ENCODE peak calls at places on chromosomes 13 and 19, in six cellular contexts. One of them, this sample, is unnamed.

GRCh38 chr13:33087790-33088189 is 71.6 kb downstream of the KL start:
- DNase-seq in OCI-M1: no peak
- DNase-seq in activated CD4-positive, alpha-beta T cell treated with anti-CD3 and anti-CD28 coated beads, Interleukin-2, amount 50 U/mL, for 1 hour: no peak
- DNase-seq in HEK293T: no peak
- DNase-seq in NCI-H1105: no peak
- DNase-seq in NCI-H1417 treated with DMSO at 0.1 percent for 48 hours: no peak
- DNase-seq in this sample: peak

GRCh38 chr19:11377756-11378155 is 3.3 kb downstream of the SWSAP1 start:
- DNase-seq in OCI-M1: no peak
- DNase-seq in activated CD4-positive, alpha-beta T cell treated with anti-CD3 and anti-CD28 coated beads, Interleukin-2, amount 50 U/mL, for 1 hour: no peak
- DNase-seq in HEK293T: no peak
- DNase-seq in NCI-H1105: no peak
- DNase-seq in NCI-H1417 treated with DMSO at 0.1 percent for 48 hours: no peak
- DNase-seq in this sample: peak

GRCh38 chr19:3061214-3062161 is 807 bp downstream of the TLE5 start:
- DNase-seq in OCI-M1: peak
- DNase-seq in activated CD4-positive, alpha-beta T cell treated with anti-CD3 and anti-CD28 coated beads, Interleukin-2, amount 50 U/mL, for 1 hour: peak
- DNase-seq in HEK293T: no peak
- DNase-seq in NCI-H1105: peak
- DNase-seq in NCI-H1417 treated with DMSO at 0.1 percent for 48 hours: no peak
- DNase-seq in this sample: peak

GRCh38 chr13:103188688-103189326 is 122.6 kb upstream of the SLC10A2 start:
- DNase-seq in OCI-M1: peak
- DNase-seq in activated CD4-positive, alpha-beta T cell treated with anti-CD3 and anti-CD28 coated beads, Interleukin-2, amount 50 U/mL, for 1 hour: no peak
- DNase-seq in HEK293T: no peak
- DNase-seq in NCI-H1105: no peak
- DNase-seq in NCI-H1417 treated with DMSO at 0.1 percent for 48 hours: peak
- DNase-seq in this sample: peak

GRCh38 chr13:28964831-28965230 is 144.7 kb downstream of the MTUS2 start:
- DNase-seq in OCI-M1: no peak
- DNase-seq in activated CD4-positive, alpha-beta T cell treated with anti-CD3 and anti-CD28 coated beads, Interleukin-2, amount 50 U/mL, for 1 hour: no peak
- DNase-seq in HEK293T: no peak
- DNase-seq in NCI-H1105: no peak
- DNase-seq in NCI-H1417 treated with DMSO at 0.1 percent for 48 hours: no peak
- DNase-seq in this sample: no peak

GRCh38 chr13:106566682-106567420 is 1.1 kb downstream of the ARGLU1 start:
- DNase-seq in OCI-M1: peak
- DNase-seq in activated CD4-positive, alpha-beta T cell treated with anti-CD3 and anti-CD28 coated beads, Interleukin-2, amount 50 U/mL, for 1 hour: no peak
- DNase-seq in HEK293T: peak
- DNase-seq in NCI-H1105: peak
- DNase-seq in NCI-H1417 treated with DMSO at 0.1 percent for 48 hours: no peak
- DNase-seq in this sample: peak

GRCh38 chr13:112725346-112726017 is 35.6 kb downstream of the ATP11A start:
- DNase-seq in OCI-M1: no peak
- DNase-seq in activated CD4-positive, alpha-beta T cell treated with anti-CD3 and anti-CD28 coated beads, Interleukin-2, amount 50 U/mL, for 1 hour: no peak
- DNase-seq in HEK293T: no peak
- DNase-seq in NCI-H1105: no peak
- DNase-seq in NCI-H1417 treated with DMSO at 0.1 percent for 48 hours: peak
- DNase-seq in this sample: peak

GRCh38 chr13:79581870-79582315 is 100.9 kb downstream of the NDFIP2 start:
- DNase-seq in OCI-M1: no peak
- DNase-seq in activated CD4-positive, alpha-beta T cell treated with anti-CD3 and anti-CD28 coated beads, Interleukin-2, amount 50 U/mL, for 1 hour: no peak
- DNase-seq in HEK293T: no peak
- DNase-seq in NCI-H1105: no peak
- DNase-seq in NCI-H1417 treated with DMSO at 0.1 percent for 48 hours: no peak
- DNase-seq in this sample: peak

GRCh38 chr19:56156768-56157167 is 15.7 kb downstream of the ZNF444 start:
- DNase-seq in OCI-M1: no peak
- DNase-seq in activated CD4-positive, alpha-beta T cell treated with anti-CD3 and anti-CD28 coated beads, Interleukin-2, amount 50 U/mL, for 1 hour: no peak
- DNase-seq in HEK293T: no peak
- DNase-seq in NCI-H1105: no peak
- DNase-seq in NCI-H1417 treated with DMSO at 0.1 percent for 48 hours: no peak
- DNase-seq in this sample: no peak

GRCh38 chr19:46371371-46371901 is 24.5 kb downstream of the PPP5C start:
- DNase-seq in OCI-M1: no peak
- DNase-seq in activated CD4-positive, alpha-beta T cell treated with anti-CD3 and anti-CD28 coated beads, Interleukin-2, amount 50 U/mL, for 1 hour: no peak
- DNase-seq in HEK293T: no peak
- DNase-seq in NCI-H1105: no peak
- DNase-seq in NCI-H1417 treated with DMSO at 0.1 percent for 48 hours: no peak
- DNase-seq in this sample: no peak

GRCh38 chr13:20387441-20387971 is 138.2 kb downstream of the CRYL1 start:
- DNase-seq in OCI-M1: no peak
- DNase-seq in activated CD4-positive, alpha-beta T cell treated with anti-CD3 and anti-CD28 coated beads, Interleukin-2, amount 50 U/mL, for 1 hour: no peak
- DNase-seq in HEK293T: no peak
- DNase-seq in NCI-H1105: no peak
- DNase-seq in NCI-H1417 treated with DMSO at 0.1 percent for 48 hours: no peak
- DNase-seq in this sample: peak

GRCh38 chr19:7145494-7145893 is 76.0 kb downstream of the ZNF557 start:
- DNase-seq in OCI-M1: no peak
- DNase-seq in activated CD4-positive, alpha-beta T cell treated with anti-CD3 and anti-CD28 coated beads, Interleukin-2, amount 50 U/mL, for 1 hour: no peak
- DNase-seq in HEK293T: no peak
- DNase-seq in NCI-H1105: no peak
- DNase-seq in NCI-H1417 treated with DMSO at 0.1 percent for 48 hours: no peak
- DNase-seq in this sample: no peak

GRCh38 chr13:35979378-35979911 is 151.7 kb downstream of the DCLK1 start:
- DNase-seq in OCI-M1: no peak
- DNase-seq in activated CD4-positive, alpha-beta T cell treated with anti-CD3 and anti-CD28 coated beads, Interleukin-2, amount 50 U/mL, for 1 hour: no peak
- DNase-seq in HEK293T: no peak
- DNase-seq in NCI-H1105: no peak
- DNase-seq in NCI-H1417 treated with DMSO at 0.1 percent for 48 hours: no peak
- DNase-seq in this sample: peak

GRCh38 chr13:61500176-61500575 is 84.5 kb upstream of the PCDH20 start:
- DNase-seq in OCI-M1: no peak
- DNase-seq in activated CD4-positive, alpha-beta T cell treated with anti-CD3 and anti-CD28 coated beads, Interleukin-2, amount 50 U/mL, for 1 hour: no peak
- DNase-seq in HEK293T: no peak
- DNase-seq in NCI-H1105: no peak
- DNase-seq in NCI-H1417 treated with DMSO at 0.1 percent for 48 hours: no peak
- DNase-seq in this sample: no peak

GRCh38 chr13:101049166-101049850 is 367.0 kb downstream of the NALCN start:
- DNase-seq in OCI-M1: no peak
- DNase-seq in activated CD4-positive, alpha-beta T cell treated with anti-CD3 and anti-CD28 coated beads, Interleukin-2, amount 50 U/mL, for 1 hour: no peak
- DNase-seq in HEK293T: no peak
- DNase-seq in NCI-H1105: no peak
- DNase-seq in NCI-H1417 treated with DMSO at 0.1 percent for 48 hours: no peak
- DNase-seq in this sample: peak

GRCh38 chr19:16190198-16190597 is 5.0 kb downstream of the FAM32A start:
- DNase-seq in OCI-M1: no peak
- DNase-seq in activated CD4-positive, alpha-beta T cell treated with anti-CD3 and anti-CD28 coated beads, Interleukin-2, amount 50 U/mL, for 1 hour: no peak
- DNase-seq in HEK293T: no peak
- DNase-seq in NCI-H1105: no peak
- DNase-seq in NCI-H1417 treated with DMSO at 0.1 percent for 48 hours: no peak
- DNase-seq in this sample: no peak

GRCh38 chr19:44807162-44807561 is 1.7 kb upstream of the BCAM start:
- DNase-seq in OCI-M1: no peak
- DNase-seq in activated CD4-positive, alpha-beta T cell treated with anti-CD3 and anti-CD28 coated beads, Interleukin-2, amount 50 U/mL, for 1 hour: no peak
- DNase-seq in HEK293T: no peak
- DNase-seq in NCI-H1105: peak
- DNase-seq in NCI-H1417 treated with DMSO at 0.1 percent for 48 hours: no peak
- DNase-seq in this sample: no peak

GRCh38 chr19:7618366-7618765 is 11.0 kb downstream of the XAB2 start:
- DNase-seq in OCI-M1: peak
- DNase-seq in activated CD4-positive, alpha-beta T cell treated with anti-CD3 and anti-CD28 coated beads, Interleukin-2, amount 50 U/mL, for 1 hour: no peak
- DNase-seq in HEK293T: no peak
- DNase-seq in NCI-H1105: no peak
- DNase-seq in NCI-H1417 treated with DMSO at 0.1 percent for 48 hours: no peak
- DNase-seq in this sample: no peak

GRCh38 chr13:48043789-48044503 is 6.4 kb downstream of the NUDT15 start:
- DNase-seq in OCI-M1: no peak
- DNase-seq in activated CD4-positive, alpha-beta T cell treated with anti-CD3 and anti-CD28 coated beads, Interleukin-2, amount 50 U/mL, for 1 hour: no peak
- DNase-seq in HEK293T: no peak
- DNase-seq in NCI-H1105: no peak
- DNase-seq in NCI-H1417 treated with DMSO at 0.1 percent for 48 hours: no peak
- DNase-seq in this sample: peak

GRCh38 chr19:1360818-1361461 is 22.8 kb upstream of the NDUFS7 start:
- DNase-seq in OCI-M1: no peak
- DNase-seq in activated CD4-positive, alpha-beta T cell treated with anti-CD3 and anti-CD28 coated beads, Interleukin-2, amount 50 U/mL, for 1 hour: no peak
- DNase-seq in HEK293T: peak
- DNase-seq in NCI-H1105: peak
- DNase-seq in NCI-H1417 treated with DMSO at 0.1 percent for 48 hours: no peak
- DNase-seq in this sample: peak

GRCh38 chr19:38900220-38900629 is 456 bp downstream of the NFKBIB start:
- DNase-seq in OCI-M1: no peak
- DNase-seq in activated CD4-positive, alpha-beta T cell treated with anti-CD3 and anti-CD28 coated beads, Interleukin-2, amount 50 U/mL, for 1 hour: no peak
- DNase-seq in HEK293T: no peak
- DNase-seq in NCI-H1105: no peak
- DNase-seq in NCI-H1417 treated with DMSO at 0.1 percent for 48 hours: no peak
- DNase-seq in this sample: no peak

GRCh38 chr19:16027528-16027927 is 48.8 kb upstream of the TPM4 start:
- DNase-seq in OCI-M1: no peak
- DNase-seq in activated CD4-positive, alpha-beta T cell treated with anti-CD3 and anti-CD28 coated beads, Interleukin-2, amount 50 U/mL, for 1 hour: no peak
- DNase-seq in HEK293T: no peak
- DNase-seq in NCI-H1105: no peak
- DNase-seq in NCI-H1417 treated with DMSO at 0.1 percent for 48 hours: no peak
- DNase-seq in this sample: no peak

GRCh38 chr19:10262771-10263170 is 8.1 kb upstream of the ICAM1 start:
- DNase-seq in OCI-M1: no peak
- DNase-seq in activated CD4-positive, alpha-beta T cell treated with anti-CD3 and anti-CD28 coated beads, Interleukin-2, amount 50 U/mL, for 1 hour: no peak
- DNase-seq in HEK293T: no peak
- DNase-seq in NCI-H1105: no peak
- DNase-seq in NCI-H1417 treated with DMSO at 0.1 percent for 48 hours: no peak
- DNase-seq in this sample: peak

GRCh38 chr19:47012620-47013019 is 7.0 kb upstream of the NPAS1 start:
- DNase-seq in OCI-M1: no peak
- DNase-seq in activated CD4-positive, alpha-beta T cell treated with anti-CD3 and anti-CD28 coated beads, Interleukin-2, amount 50 U/mL, for 1 hour: no peak
- DNase-seq in HEK293T: no peak
- DNase-seq in NCI-H1105: no peak
- DNase-seq in NCI-H1417 treated with DMSO at 0.1 percent for 48 hours: no peak
- DNase-seq in this sample: peak

GRCh38 chr13:114115191-114115671 is 17.2 kb downstream of the RASA3 start:
- DNase-seq in OCI-M1: peak
- DNase-seq in activated CD4-positive, alpha-beta T cell treated with anti-CD3 and anti-CD28 coated beads, Interleukin-2, amount 50 U/mL, for 1 hour: no peak
- DNase-seq in HEK293T: no peak
- DNase-seq in NCI-H1105: no peak
- DNase-seq in NCI-H1417 treated with DMSO at 0.1 percent for 48 hours: no peak
- DNase-seq in this sample: peak